ENCODE peak calls at places on chromosome 18, in nine cellular contexts. D, J, U, B, X, G, P, I and C are unnamed samples.

GRCh38 chr18:41320090-41320489 is 634.9 kb upstream of the PIK3C3 start:
- DNase-seq in D (no peak), J (no peak), U (no peak), B (no peak), X (no peak), G (no peak), P (no peak), I (no peak), C (no peak)

GRCh38 chr18:31990823-31991222 is 27.8 kb upstream of the RNF125 start:
- DNase-seq in D (no peak), J (no peak), U (no peak), B (no peak), X (no peak), G (no peak), P (peak), I (peak), C (no peak)

GRCh38 chr18:24862225-24862893 is 401.9 kb downstream of the HRH4 start:
- DNase-seq in D (no peak), J (no peak), U (no peak), B (no peak), X (no peak), G (no peak), P (no peak), I (no peak), C (no peak)

GRCh38 chr18:39057423-39058057 is 1491.9 kb upstream of the CELF4 start:
- DNase-seq in D (no peak), J (peak), U (peak), B (no peak), X (no peak), G (no peak), P (no peak), I (no peak), C (no peak)

GRCh38 chr18:44149706-44150105 is 531.0 kb upstream of the SETBP1 start:
- DNase-seq in D (no peak), J (peak), U (peak), B (no peak), X (no peak), G (no peak), P (no peak), I (no peak), C (no peak)

GRCh38 chr18:50558157-50558556 is 1.7 kb upstream of the MAPK4 start:
- DNase-seq in D (no peak), J (no peak), U (no peak), B (no peak), X (no peak), G (no peak), P (no peak), I (no peak), C (no peak)

GRCh38 chr18:76259726-76260125 is 235.3 kb downstream of the ZNF516 start:
- DNase-seq in D (no peak), J (no peak), U (no peak), B (no peak), X (no peak), G (no peak), P (no peak), I (no peak), C (no peak)

GRCh38 chr18:55439036-55439435 is 149.0 kb downstream of the TCF4 start:
- DNase-seq in D (no peak), J (no peak), U (no peak), B (no peak), X (no peak), G (no peak), P (no peak), I (no peak), C (no peak)

GRCh38 chr18:69874058-69874457 is 73.6 kb downstream of the CD226 start:
- DNase-seq in D (no peak), J (peak), U (peak), B (no peak), X (no peak), G (no peak), P (no peak), I (no peak), C (peak)

GRCh38 chr18:50662177-50662576 is 102.3 kb downstream of the MAPK4 start:
- DNase-seq in D (no peak), J (no peak), U (peak), B (no peak), X (no peak), G (no peak), P (no peak), I (peak), C (no peak)

GRCh38 chr18:31506024-31506742 is 8.2 kb downstream of the DSG2 start:
- DNase-seq in D (no peak), J (no peak), U (no peak), B (no peak), X (no peak), G (no peak), P (no peak), I (no peak), C (no peak)

GRCh38 chr18:45353530-45353929 is 261.7 kb upstream of the SLC14A2 start:
- DNase-seq in D (no peak), J (peak), U (no peak), B (no peak), X (no peak), G (no peak), P (no peak), I (no peak), C (no peak)

GRCh38 chr18:30886998-30887397 is 155.5 kb downstream of the DSC3 start:
- DNase-seq in D (no peak), J (no peak), U (no peak), B (no peak), X (no peak), G (no peak), P (no peak), I (no peak), C (no peak)

GRCh38 chr18:48592540-48592939 is 53.7 kb downstream of the CTIF start:
- DNase-seq in D (no peak), J (no peak), U (no peak), B (no peak), X (no peak), G (no peak), P (no peak), I (no peak), C (no peak)

GRCh38 chr18:9876867-9877654 is 8.7 kb upstream of the TXNDC2 start:
- DNase-seq in D (no peak), J (peak), U (peak), B (no peak), X (no peak), G (peak), P (no peak), I (peak), C (peak)